ENCODE peak calls at places on chromosomes 13 and 19, in four cellular contexts. W, Y, F and M are unnamed samples.

GRCh38 chr13:57631607-57632275 is at the start of gene PCDH17:
- DNase-seq in W (no peak), F (no peak), Y (peak; percentile 9), M (peak; percentile 62)

GRCh38 chr13:27599845-27600553 is 20.3 kb downstream of the LNX2 start:
- DNase-seq in W (no peak), Y (no peak), F (peak; percentile 34), M (peak; percentile 81)

GRCh38 chr13:53242015-53242414 is 213.4 kb downstream of the OLFM4 start:
- DNase-seq in Y (no peak), W (no peak), F (no peak), M (no peak)

GRCh38 chr13:111626371-111627305 is 306.2 kb downstream of the TEX29 start:
- DNase-seq in F (no peak), Y (no peak), W (no peak), M (no peak)

GRCh38 chr19:10122066-10122465 is 2.4 kb upstream of the EIF3G start:
- DNase-seq in Y (no peak), F (no peak), W (no peak), M (peak; percentile 48)

GRCh38 chr19:17107546-17108452 is 32.2 kb downstream of the MYO9B start:
- DNase-seq in F (peak; percentile 84), Y (no peak), W (no peak), M (peak; percentile 91)

GRCh38 chr13:100506154-100506553 is 82.4 kb downstream of the GGACT start:
- DNase-seq in W (no peak), Y (peak; percentile 48), F (no peak), M (no peak)

GRCh38 chr19:38808741-38809140 is 4.0 kb downstream of the LGALS4 start:
- DNase-seq in W (no peak), Y (no peak), F (no peak), M (no peak)

GRCh38 chr19:13153627-13154240 is 3.5 kb downstream of the IER2 start:
- DNase-seq in W (peak; percentile 60), F (no peak), Y (no peak), M (peak; percentile 23)

GRCh38 chr13:23753523-23753922 is 135.7 kb downstream of the MIPEP start:
- DNase-seq in Y (no peak), W (no peak), F (no peak), M (peak; percentile 37)

GRCh38 chr13:100508996-100509395 is 79.6 kb downstream of the GGACT start:
- DNase-seq in F (no peak), W (no peak), Y (no peak), M (no peak)

GRCh38 chr13:46614582-46614981 is 61.6 kb downstream of the LRCH1 start:
- DNase-seq in F (no peak), Y (no peak), W (no peak), M (peak; percentile 58)

GRCh38 chr13:74662895-74663294 is 528.7 kb upstream of the KLF12 start:
- DNase-seq in F (no peak), W (no peak), Y (no peak), M (no peak)

GRCh38 chr13:95188128-95188527 is 113.1 kb downstream of the ABCC4 start:
- DNase-seq in Y (no peak), F (no peak), W (no peak), M (no peak)

GRCh38 chr13:101398191-101398590 is 18.1 kb downstream of the NALCN start:
- DNase-seq in W (no peak), F (no peak), Y (no peak), M (peak; percentile 74)

GRCh38 chr19:798415-799075 is 1.3 kb downstream of the PTBP1 start:
- DNase-seq in F (no peak), Y (no peak), W (peak; percentile 39), M (no peak)

GRCh38 chr19:40741527-40742390 is 8.5 kb downstream of the ACTMAP start:
- DNase-seq in F (no peak), Y (no peak), W (no peak), M (no peak)

GRCh38 chr19:18150776-18151624 is 2.0 kb upstream of the PIK3R2 start:
- DNase-seq in W (no peak), F (no peak), Y (no peak), M (no peak)

GRCh38 chr19:43450545-43450997 is 14.8 kb downstream of the LYPD3 start:
- DNase-seq in F (no peak), Y (no peak), W (no peak), M (peak; percentile 70)

GRCh38 chr13:107927557-107927956 is 287.8 kb downstream of the LIG4 start:
- DNase-seq in F (no peak), Y (no peak), W (no peak), M (no peak)

GRCh38 chr13:30364876-30365275 is 57.4 kb upstream of the UBE2L5 start:
- DNase-seq in Y (no peak), F (no peak), W (no peak), M (peak; percentile 28)

GRCh38 chr13:99996177-99996705 is 14.7 kb downstream of the ZIC2 start:
- DNase-seq in Y (no peak), F (no peak), W (no peak), M (no peak)

GRCh38 chr13:28953714-28954113 is 133.6 kb downstream of the MTUS2 start:
- DNase-seq in Y (no peak), F (no peak), W (no peak), M (no peak)

GRCh38 chr13:21230516-21230915 is 54.1 kb downstream of the MRPL57 start:
- DNase-seq in F (no peak), W (no peak), Y (no peak), M (no peak)

GRCh38 chr19:31560771-31561080 is 211.5 kb upstream of the TSHZ3 start:
- DNase-seq in W (no peak), F (no peak), Y (no peak), M (no peak)

GRCh38 chr13:62920181-62920580 is 1504.5 kb upstream of the PCDH20 start:
- DNase-seq in Y (no peak), W (no peak), F (no peak), M (no peak)

GRCh38 chr19:10305139-10305806 is 4.3 kb downstream of the ZGLP1 start:
- DNase-seq in F (no peak), W (no peak), Y (no peak), M (peak; percentile 43)

GRCh38 chr19:45376045-45376724 is 5.8 kb upstream of the ERCC2 start:
- DNase-seq in Y (no peak), F (peak; percentile 13), W (no peak), M (peak; percentile 93)

GRCh38 chr19:13984875-13985741 is 21.0 kb downstream of the RFX1 start:
- DNase-seq in Y (no peak), F (no peak), W (no peak), M (no peak)

GRCh38 chr13:102225892-102226291 is 176.0 kb downstream of the FGF14 start:
- DNase-seq in W (no peak), F (no peak), Y (no peak), M (no peak)

GRCh38 chr19:40613669-40614594 is 12.8 kb downstream of the LTBP4 start:
- DNase-seq in F (peak; percentile 89), W (peak; percentile 80), Y (peak; percentile 83), M (peak; percentile 81)

GRCh38 chr19:47581605-47582319 is 8.8 kb upstream of the ZNF541 start:
- DNase-seq in W (no peak), Y (no peak), F (no peak), M (no peak)

GRCh38 chr19:1232652-1233360 is 5.0 kb downstream of the CBARP start:
- DNase-seq in W (no peak), F (no peak), Y (no peak), M (peak; percentile 46)

DNA sequence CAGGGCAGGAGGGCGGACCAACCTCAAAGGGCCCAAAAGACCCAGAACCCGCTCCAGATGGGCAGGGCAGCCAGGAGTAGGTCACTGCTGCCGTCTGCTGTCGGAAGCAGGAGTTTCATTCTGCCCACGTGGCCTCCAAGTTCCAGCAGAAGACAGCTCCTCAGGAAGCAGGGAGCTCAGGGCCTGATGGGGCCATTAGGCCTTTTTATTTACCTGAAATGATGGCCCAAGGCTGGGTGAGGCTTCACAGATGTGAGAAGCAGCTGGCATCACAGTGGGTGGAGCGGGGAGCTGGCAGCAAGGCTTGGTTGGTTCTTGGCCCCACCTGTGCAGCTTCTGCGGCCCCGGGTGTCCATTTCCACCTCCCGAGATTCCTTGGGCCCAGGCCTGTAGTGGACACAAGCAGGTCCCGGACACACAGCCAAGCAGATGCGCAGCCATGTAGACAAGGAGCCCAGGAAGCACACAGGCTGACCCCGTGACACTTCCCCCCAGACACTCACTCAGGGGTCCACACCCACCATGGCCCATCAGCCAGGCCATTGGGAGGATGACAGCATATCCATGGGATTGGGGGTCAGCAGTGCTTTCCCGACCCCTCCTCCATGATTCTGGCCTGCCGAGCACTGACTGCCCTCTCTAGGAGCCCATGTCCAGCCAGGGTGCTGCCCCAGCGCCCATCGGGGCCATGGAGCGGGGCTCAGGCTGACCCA is 26.4 kb downstream of the C13orf46 start:
- DNase-seq in F (peak; percentile 12), Y (no peak), W (peak; percentile 35), M (no peak)
- H3K79me2 ChIP-seq in F (no peaks in the 10 kb centered on the region), Y (no peaks in the 10 kb centered on the region), W (no peaks in the 10 kb centered on the region), M (no peaks in the 10 kb centered on the region)

GRCh38 chr13:103275708-103276107 is 209.5 kb upstream of the SLC10A2 start:
- DNase-seq in W (no peak), Y (no peak), F (no peak), M (no peak)

GRCh38 chr13:103277959-103278673 is 211.9 kb upstream of the SLC10A2 start:
- DNase-seq in Y (no peak), F (no peak), W (no peak), M (no peak)

GRCh38 chr13:103275079-103275478 is 208.9 kb upstream of the SLC10A2 start:
- DNase-seq in F (no peak), Y (no peak), W (no peak), M (no peak)

GRCh38 chr13:103273825-103274224 is 207.6 kb upstream of the SLC10A2 start:
- DNase-seq in F (no peak), W (no peak), Y (no peak), M (peak; percentile 13)

GRCh38 chr13:103277099-103277498 is 210.9 kb upstream of the SLC10A2 start:
- DNase-seq in Y (peak; percentile 70), F (no peak), W (no peak), M (no peak)
- H2AFZ ChIP-seq in Y (peak overlapping the region; percentile 18), F (no peak overlapping the region), W (no peak overlapping the region), M (no peak overlapping the region)

GRCh38 chr19:3007975-3008374 is 21.1 kb downstream of the TLE2 start:
- DNase-seq in F (no peak), Y (peak; percentile 26), W (no peak), M (no peak)
- TF ChIP-seq EZH2 in F (no peak), Y (no peak), W (no peak), M (no peak)

GRCh38 chr13:75738841-75739240 is 102.7 kb downstream of the LMO7 start:
- DNase-seq in F (no peak), W (no peak), Y (no peak), M (no peak)
- H3K79me2 ChIP-seq in F (no peaks in the 10 kb centered on the region), W (no peaks in the 10 kb centered on the region), Y (no peaks in the 10 kb centered on the region), M (peaks cover 81% of the 10 kb centered on the region)

GRCh38 chr13:51729853-51730553 is 74.0 kb downstream of the DHRS12 start:
- DNase-seq in F (no peak), Y (no peak), W (no peak), M (peak; percentile 84)
- H2AFZ ChIP-seq in F (no peak overlapping the region), Y (no peak overlapping the region), W (no peak overlapping the region), M (peak overlapping the region; percentile 48)